ENCODE peak calls at places on chromosomes 13 and 19, in six cellular contexts. E is A172, M is HuH-7.5, J is germinal center, R is esophagus squamous epithelium, Y is C1 segment of cervical spinal cord. P is an unnamed sample.

GRCh38 chr19:56133858-56134654 is 7.0 kb upstream of the ZNF444 start:
- DNase-seq in M (no peak), J (peak), R (no peak), Y (no peak), E (peak), P (no peak)

GRCh38 chr13:95784891-95785290 is 108.0 kb downstream of the DNAJC3 start:
- DNase-seq in Y (no peak), R (no peak), M (no peak), J (no peak), E (peak), P (no peak)

GRCh38 chr13:23007430-23007829 is 173.3 kb upstream of the SGCG start:
- DNase-seq in J (no peak), R (no peak), E (no peak), Y (no peak), M (no peak), P (no peak)

GRCh38 chr19:4206818-4207484 is 22.4 kb upstream of the EBI3 start:
- DNase-seq in M (peak), E (peak), R (no peak), Y (no peak), J (no peak), P (no peak)

GRCh38 chr19:50224986-50225747 is 21.7 kb downstream of the MYH14 start:
- DNase-seq in J (no peak), E (no peak), R (no peak), M (no peak), Y (peak), P (no peak)

GRCh38 chr13:43153436-43154082 is 130.2 kb downstream of the DNAJC15 start:
- DNase-seq in Y (no peak), J (no peak), R (no peak), E (peak), M (no peak), P (peak)

GRCh38 chr19:10155834-10156233 is 36.1 kb upstream of the EIF3G start:
- DNase-seq in R (no peak), Y (no peak), M (no peak), J (no peak), E (peak), P (no peak)

GRCh38 chr19:18594096-18594823 is 5.7 kb downstream of the REX1BD start:
- DNase-seq in R (no peak), Y (no peak), J (peak), E (peak), M (peak), P (peak)

GRCh38 chr13:20505405-20506366 is 20.0 kb downstream of the CRYL1 start:
- DNase-seq in E (no peak), Y (no peak), M (no peak), R (no peak), J (no peak), P (no peak)

GRCh38 chr13:23467048-23467931 is 33.8 kb upstream of the SACS start:
- DNase-seq in J (no peak), R (no peak), Y (no peak), E (peak), M (no peak), P (no peak)

GRCh38 chr13:46121597-46122163 is 16.8 kb upstream of the CPB2 start:
- DNase-seq in R (no peak), Y (no peak), E (no peak), M (no peak), J (no peak), P (no peak)

GRCh38 chr13:42807236-42807635 is 25.9 kb downstream of the FAM216B start:
- DNase-seq in E (no peak), J (no peak), Y (no peak), R (no peak), M (no peak), P (no peak)

GRCh38 chr13:82259284-82259683 is 1623.0 kb downstream of the SLITRK1 start:
- DNase-seq in E (no peak), J (no peak), M (no peak), R (no peak), Y (no peak), P (no peak)

GRCh38 chr19:41265376-41266153 is 1.4 kb downstream of the HNRNPUL1 start:
- DNase-seq in J (no peak), E (peak), R (no peak), M (peak), Y (no peak), P (peak)